ENCODE peak calls at places on chromosomes 4 and X, in nine cellular contexts. F is CD4-positive, alpha-beta T cell; V is activated T-cell treated with anti-CD3 and anti-CD28 coated beads for 24 hours; I is activated CD4-positive, alpha-beta T cell treated with anti-CD3 and anti-CD28 coated beads, Interleukin-2, amount 50 U/mL, for 24 hours; R is stimulated activated CD8-positive, alpha-beta memory T cell treated with anti-CD3 and anti-CD28 coated beads, Interleukin-2, amount 100 ng/mL, for 48 hours; J is T-helper 1 cell; N is RWPE1; K is lower lobe of right lung; Y is AG04450. P is an unnamed sample.

GRCh38 chr4:120994521-120994920 is 72.0 kb upstream of the PRDM5 start:
- DNase-seq in F (no peak), V (no peak), I (no peak), R (no peak), J (no peak), N (no peak), K (no peak), Y (no peak), P (no peak)

GRCh38 chr4:828641-829271 is 2.8 kb upstream of the CPLX1 start:
- DNase-seq in F (no peak), V (no peak), I (no peak), R (no peak), J (no peak), N (no peak), K (peak), Y (no peak), P (no peak)

GRCh38 chr4:71126719-71127118 is 133.3 kb downstream of the DCK start:
- DNase-seq in F (no peak), V (no peak), I (no peak), R (no peak), J (no peak), N (peak), K (no peak), Y (peak), P (no peak)

GRCh38 chrX:132818638-132819037 is 139.8 kb downstream of the HS6ST2 start:
- DNase-seq in F (no peak), V (no peak), I (no peak), R (no peak), J (no peak), N (no peak), K (no peak), Y (no peak), P (no peak)

GRCh38 chr4:2825740-2826139 is 17.9 kb upstream of the ADD1 start:
- DNase-seq in F (no peak), V (no peak), I (no peak), R (no peak), J (no peak), N (no peak), K (peak), Y (no peak), P (no peak)

GRCh38 chrX:10166248-10166716 is 9.5 kb downstream of the CLCN4 start:
- DNase-seq in F (no peak), V (no peak), I (no peak), R (no peak), J (no peak), N (no peak), K (no peak), Y (no peak), P (no peak)

GRCh38 chr4:17654701-17655100 is 40.3 kb downstream of the MED28 start:
- DNase-seq in F (no peak), V (no peak), I (no peak), R (no peak), J (no peak), N (no peak), K (no peak), Y (no peak), P (no peak)

GRCh38 chr4:27366424-27366823 is 505.8 kb downstream of the STIM2 start:
- DNase-seq in F (no peak), V (no peak), I (no peak), R (no peak), J (no peak), N (no peak), K (no peak), Y (no peak), P (no peak)

GRCh38 chrX:130393451-130394074 is 8.1 kb upstream of the GPR119 start:
- DNase-seq in F (no peak), V (no peak), I (no peak), R (no peak), J (no peak), N (peak), K (no peak), Y (no peak), P (no peak)

GRCh38 chr4:8599657-8600056 is 7.1 kb downstream of the CPZ start:
- DNase-seq in F (no peak), V (no peak), I (no peak), R (no peak), J (no peak), N (no peak), K (no peak), Y (peak), P (no peak)